ENCODE peak calls at places on chromosomes 11 and 22, in four cellular contexts. X is SK-N-SH, T is K562, W is H1. U is an unnamed sample.

GRCh38 chr22:37848587-37849088 is 581 bp upstream of the EIF3L start:
- DNase-seq in X (peak), T (peak), W (no peak), U (no peak)

GRCh38 chr22:46036558-46037408 is 59.8 kb upstream of the WNT7B start:
- DNase-seq in X (peak), T (peak), W (no peak), U (no peak)

GRCh38 chr11:57305523-57305922 is 19.2 kb downstream of the TNKS1BP1 start:
- DNase-seq in X (no peak), T (no peak), W (no peak), U (no peak)

GRCh38 chr22:40043086-40043485 is 48.3 kb downstream of the FAM83F start:
- DNase-seq in X (no peak), T (no peak), W (no peak), U (no peak)

GRCh38 chr11:9669954-9670353 is 6.1 kb downstream of the SWAP70 start:
- DNase-seq in X (no peak), T (peak), W (no peak), U (no peak)

GRCh38 chr11:17927041-17927440 is 85.8 kb downstream of the SERGEF start:
- DNase-seq in X (no peak), T (no peak), W (no peak), U (no peak)

GRCh38 chr11:93525601-93526000 is 17.6 kb downstream of the SMCO4 start:
- DNase-seq in X (no peak), T (peak), W (no peak), U (no peak)

GRCh38 chr11:3953327-3953726 is 97.9 kb downstream of the STIM1 start:
- DNase-seq in X (no peak), T (no peak), W (no peak), U (no peak)

GRCh38 chr22:49976439-49977175 is 16.0 kb downstream of the PIM3 start:
- DNase-seq in X (peak), T (no peak), W (no peak), U (peak)

GRCh38 chr22:43094085-43094484 is 4.9 kb upstream of the TTLL1 start:
- DNase-seq in X (no peak), T (no peak), W (no peak), U (no peak)

GRCh38 chr11:128572965-128573364 is 14.4 kb downstream of the ETS1 start:
- DNase-seq in X (no peak), T (no peak), W (no peak), U (no peak)

GRCh38 chr11:101441747-101442146 is 142.1 kb downstream of the TRPC6 start:
- DNase-seq in X (no peak), T (no peak), W (no peak), U (no peak)

DNA sequence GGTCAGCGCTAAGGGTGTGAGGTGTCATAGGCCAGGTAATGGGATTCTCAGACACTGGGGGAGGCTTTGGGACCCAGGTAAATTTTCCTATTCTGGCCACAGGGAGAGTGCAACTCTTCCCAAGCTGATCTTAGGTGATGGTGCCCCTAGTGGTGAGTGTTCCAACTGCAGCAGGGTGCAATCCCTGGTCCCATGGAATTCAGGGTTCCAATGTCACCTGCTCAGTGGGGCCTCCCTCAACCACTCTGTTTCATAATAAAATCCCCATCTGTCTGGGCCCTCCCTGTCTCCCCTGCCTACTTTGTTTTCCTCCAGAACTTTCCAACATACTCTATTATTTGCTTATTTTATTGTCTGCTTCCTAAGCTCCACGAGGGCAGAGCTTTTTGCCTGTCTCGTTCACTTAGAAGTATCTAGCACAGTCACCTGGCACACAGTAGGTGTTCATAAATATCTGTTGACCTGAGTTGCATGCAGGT is 2.9 kb upstream of the SGSM1 start:
- DNase-seq in X (peak), T (peak), W (peak), U (no peak)
- TF ChIP-seq NRF1 in X (no peak), T (no peak), W (no peak), U (no peak)

DNA sequence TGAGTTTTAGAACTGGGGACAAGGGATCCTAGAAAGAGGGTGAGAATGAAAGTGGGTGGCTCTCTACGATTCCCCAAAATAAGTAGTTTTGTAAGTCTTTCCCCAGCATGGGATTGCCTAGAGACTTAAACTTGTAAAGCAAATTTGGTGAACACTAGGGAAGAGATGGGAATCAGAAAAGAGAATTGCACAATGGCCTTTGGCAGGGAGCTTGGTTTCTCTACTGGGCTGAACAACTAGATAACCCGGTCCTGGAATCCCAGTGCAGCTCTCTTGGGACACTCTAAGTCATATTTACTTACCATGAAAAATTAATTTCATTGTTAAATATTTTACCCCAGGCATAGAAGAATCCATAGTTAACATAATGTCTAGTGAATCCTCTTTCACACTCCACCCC is 16.5 kb upstream of the USP18 start:
- DNase-seq in X (no peak), T (no peak), W (no peak), U (no peak)
- TF ChIP-seq YY1 in X (no peak), T (no peak), W (no peak), U (no peak)

GRCh38 chr11:12088047-12088481 is 22.3 kb upstream of the MICAL2 start:
- DNase-seq in X (no peak), T (peak), W (no peak), U (no peak)
- TF ChIP-seq NRF1 in X (no peak), T (no peak), W (no peak), U (no peak)

GRCh38 chr11:61585115-61585514 is 4.2 kb upstream of the SYT7 start:
- DNase-seq in X (no peak), T (no peak), W (no peak), U (no peak)
- TF ChIP-seq YY1 in X (no peak), T (no peak), W (no peak), U (no peak)